ENCODE peak calls at places on chromosomes 13 and 19, in eight cellular contexts. P is fibroblast of villous mesenchyme, N is ascending aorta, Z is GM23338, Q is tibial nerve, J is psoas muscle, A is small intestine, H is H1. W is an unnamed sample.
A peak's percentile ranks its signal among the peaks of the same experiment; 100 is the strongest.

GRCh38 chr19:23263396-23263795 is 13.2 kb upstream of the ZNF724 start:
- DNase-seq in P (no peak), N (no peak), Z (no peak), Q (no peak), J (no peak), A (no peak), H (no peak), W (no peak)

GRCh38 chr19:7333198-7334118 is 15.3 kb upstream of the ARHGEF18 start:
- DNase-seq in P (peak; percentile 5), N (no peak), Z (no peak), Q (no peak), J (no peak), A (no peak), H (no peak), W (peak; percentile 77)

GRCh38 chr13:29472317-29472961 is 123.0 kb downstream of the SLC7A1 start:
- DNase-seq in P (peak; percentile 71), N (peak; percentile 70), Z (peak; percentile 85), Q (no peak), J (no peak), A (peak; percentile 51), H (peak; percentile 78), W (peak; percentile 76)

GRCh38 chr19:10915511-10916091 is 12.8 kb downstream of the YIPF2 start:
- DNase-seq in P (peak; percentile 95), N (no peak), Z (no peak), Q (peak; percentile 57), J (peak; percentile 63), A (no peak), H (no peak), W (peak; percentile 66)

GRCh38 chr13:95564948-95565347 is 12.4 kb downstream of the CLDN10 start:
- DNase-seq in P (peak; percentile 71), N (no peak), Z (no peak), Q (no peak), J (no peak), A (no peak), H (no peak), W (peak; percentile 93)

GRCh38 chr13:45807520-45808099 is 43.9 kb downstream of the SIAH3 start:
- DNase-seq in P (peak; percentile 41), N (peak; percentile 30), Z (peak; percentile 74), Q (no peak), J (no peak), A (peak; percentile 44), H (no peak), W (peak; percentile 56)

GRCh38 chr13:29369060-29369743 is 226.3 kb downstream of the SLC7A1 start:
- DNase-seq in P (peak; percentile 38), N (no peak), Z (peak; percentile 81), Q (no peak), J (no peak), A (peak; percentile 48), H (no peak), W (peak; percentile 60)

GRCh38 chr19:5452594-5453565 is 2.3 kb upstream of the ZNRF4 start:
- DNase-seq in P (no peak), N (no peak), Z (peak; percentile 35), Q (no peak), J (no peak), A (no peak), H (no peak), W (peak; percentile 26)

GRCh38 chr13:74061939-74062595 is 72.1 kb downstream of the KLF12 start:
- DNase-seq in P (peak; percentile 77), N (no peak), Z (no peak), Q (no peak), J (no peak), A (peak; percentile 54), H (no peak), W (peak; percentile 66)

GRCh38 chr19:7799640-7800355 is 30.2 kb upstream of the EVI5L start:
- DNase-seq in P (peak; percentile 83), N (peak; percentile 69), Z (peak; percentile 94), Q (peak; percentile 40), J (peak; percentile 41), A (peak; percentile 64), H (peak; percentile 88), W (peak; percentile 84)

GRCh38 chr19:12834418-12834943 is at the start of gene RTBDN:
- DNase-seq in P (no peak), N (no peak), Z (peak; percentile 71), Q (no peak), J (no peak), A (no peak), H (no peak), W (no peak)

GRCh38 chr19:40284251-40284500 is 969 bp downstream of the AKT2 start:
- DNase-seq in P (no peak), N (no peak), Z (no peak), Q (no peak), J (no peak), A (peak; percentile 15), H (no peak), W (no peak)
- H3K4me3 ChIP-seq in P (peak overlapping the region; percentile 87), N (peak overlapping the region; percentile 71), Z (peak overlapping the region; percentile 98), Q (peak overlapping the region; percentile 97), J (peak overlapping the region; percentile 87), A (peak overlapping the region; percentile 88), H (peak overlapping the region; percentile 98), W (peak overlapping the region; percentile 88)

GRCh38 chr19:33906578-33907335 is 110.1 kb downstream of the KCTD15 start:
- DNase-seq in P (no peak), N (no peak), Z (peak; percentile 74), Q (no peak), J (peak; percentile 20), A (no peak), H (peak; percentile 73), W (peak; percentile 46)
- H3K4me3 ChIP-seq in P (no peak overlapping the region), N (peak overlapping the region; percentile 60), Z (peak overlapping the region; percentile 76), Q (peak overlapping the region; percentile 59), J (peak overlapping the region; percentile 62), A (no peak overlapping the region), H (peak overlapping the region; percentile 39), W (no peak overlapping the region)

DNA sequence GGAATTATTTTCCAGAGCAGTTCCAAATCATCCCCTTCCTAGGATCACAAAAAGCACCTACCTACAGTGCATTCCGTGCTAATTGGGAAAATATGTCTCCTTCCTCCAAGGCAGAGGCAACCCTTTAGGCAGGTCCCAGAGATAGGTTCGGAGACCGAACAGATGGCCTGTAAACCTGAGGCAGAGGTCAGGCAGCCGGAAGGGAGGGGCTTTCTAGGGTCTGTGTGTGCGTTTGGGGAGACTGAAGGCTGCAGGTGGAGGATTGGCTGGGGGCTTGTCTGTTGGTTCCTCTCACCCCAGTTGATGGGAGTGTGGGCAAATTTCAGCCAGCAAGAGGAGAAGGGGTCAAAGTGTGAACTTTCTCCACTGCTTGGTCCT is 7.1 kb downstream of the KCNN4 start:
- DNase-seq in P (no peak), N (no peak), Z (peak; percentile 63), Q (no peak), J (no peak), A (no peak), H (no peak), W (no peak)
- H3K4me3 ChIP-seq in P (no peak overlapping the region), N (peak overlapping the region; percentile 50), Z (peak overlapping the region; percentile 82), Q (no peak overlapping the region), J (peak overlapping the region; percentile 51), A (no peak overlapping the region), H (peak overlapping the region; percentile 30), W (no peak overlapping the region)

DNA sequence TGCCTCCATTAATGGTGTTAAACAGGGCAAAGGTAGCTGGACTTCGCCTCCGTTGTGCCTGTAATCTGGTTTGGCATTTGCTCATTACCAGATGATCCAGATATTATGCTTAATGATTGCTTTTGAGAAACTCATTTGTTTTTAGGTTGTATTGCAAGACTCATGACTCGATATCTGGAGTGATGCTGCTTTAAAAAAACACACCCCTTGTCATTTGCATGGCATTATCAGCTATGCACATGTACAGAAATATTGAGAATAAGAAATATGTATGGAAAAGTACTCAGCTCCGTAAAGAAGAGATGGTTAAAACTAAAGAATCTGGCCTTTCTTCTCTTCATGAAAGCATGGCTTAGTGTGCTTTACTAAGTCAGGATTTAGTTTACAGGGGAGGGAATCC is 95.0 kb downstream of the ARHGEF7 start:
- DNase-seq in P (peak; percentile 45), N (no peak), Z (no peak), Q (no peak), J (no peak), A (peak; percentile 79), H (no peak), W (no peak)
- H3K4me3 ChIP-seq in P (peak overlapping the region; percentile 42), N (peak overlapping the region; percentile 32), Z (no peak overlapping the region), Q (peak overlapping the region; percentile 29), J (peak overlapping the region; percentile 17), A (no peak overlapping the region), H (no peak overlapping the region), W (peak overlapping the region; percentile 43)

GRCh38 chr19:54616840-54617560 is 13.3 kb upstream of the LILRB1 start:
- DNase-seq in P (no peak), N (no peak), Z (no peak), Q (no peak), J (no peak), A (no peak), H (no peak), W (no peak)
- H3K4me3 ChIP-seq in P (no peak overlapping the region), N (no peak overlapping the region), Z (no peak overlapping the region), Q (no peak overlapping the region), J (no peak overlapping the region), A (no peak overlapping the region), H (no peak overlapping the region), W (no peak overlapping the region)

GRCh38 chr13:114230575-114230974 is 4.1 kb upstream of the CDC16 start:
- DNase-seq in P (no peak), N (no peak), Z (peak; percentile 72), Q (no peak), J (no peak), A (no peak), H (no peak), W (no peak)

GRCh38 chr13:114228176-114228575 is 6.5 kb upstream of the CDC16 start:
- DNase-seq in P (no peak), N (no peak), Z (no peak), Q (no peak), J (no peak), A (peak; percentile 68), H (no peak), W (no peak)

GRCh38 chr13:114230117-114230516 is 4.6 kb upstream of the CDC16 start:
- DNase-seq in P (peak; percentile 46), N (no peak), Z (peak; percentile 83), Q (no peak), J (no peak), A (peak; percentile 65), H (no peak), W (no peak)

GRCh38 chr13:114227528-114227927 is 7.2 kb upstream of the CDC16 start:
- DNase-seq in P (no peak), N (no peak), Z (no peak), Q (no peak), J (no peak), A (no peak), H (no peak), W (no peak)

DNA sequence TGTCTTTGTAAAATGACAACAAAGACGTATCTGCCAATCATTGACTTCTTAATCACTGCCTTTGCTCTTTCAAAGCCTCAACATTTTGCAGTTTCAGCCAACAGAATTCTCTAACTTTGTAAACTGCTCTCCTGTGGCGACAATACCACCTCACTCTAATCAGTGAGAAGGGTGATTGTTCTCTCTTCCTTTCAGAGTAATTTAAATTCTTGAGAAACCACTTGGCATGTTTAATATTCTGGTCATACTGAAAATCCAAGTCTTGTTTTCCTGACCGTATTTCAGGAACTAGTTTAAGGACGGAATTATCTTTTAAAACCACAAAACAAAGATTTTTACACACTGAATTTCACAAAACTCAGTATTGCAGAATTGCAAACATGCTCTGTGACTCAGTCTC is 5.2 kb upstream of the CDC16 start:
- DNase-seq in P (peak; percentile 16), N (no peak), Z (peak; percentile 30), Q (no peak), J (no peak), A (no peak), H (no peak), W (no peak)
- H3K4me3 ChIP-seq in P (no peak overlapping the region), N (no peak overlapping the region), Z (peak overlapping the region; percentile 34), Q (no peak overlapping the region), J (no peak overlapping the region), A (no peak overlapping the region), H (no peak overlapping the region), W (no peak overlapping the region)

W was measured in fibroblast of pulmonary artery.